ENCODE peak calls at places on chromosomes 13 and 19, in eight cellular contexts. U, R, O, B, J, D, W and S are unnamed samples.

GRCh38 chr19:13165091-13165997 is 15.1 kb downstream of the IER2 start:
- DNase-seq in R (no peak), O (peak), U (no peak), J (no peak), W (no peak), D (no peak), B (no peak), S (peak)

GRCh38 chr13:39036212-39036611 is 1.7 kb downstream of the PROSER1 start:
- DNase-seq in B (peak), U (peak), D (no peak), O (peak), J (no peak), W (no peak), R (peak), S (peak)

GRCh38 chr19:41554902-41555301 is 21.1 kb upstream of the CEACAM21 start:
- DNase-seq in U (no peak), R (no peak), W (no peak), O (no peak), D (no peak), J (no peak), B (no peak), S (no peak)

GRCh38 chr19:42333975-42334696 is 8.7 kb downstream of the MEGF8 start:
- DNase-seq in W (no peak), D (no peak), B (no peak), R (no peak), U (no peak), J (no peak), O (no peak), S (no peak)

GRCh38 chr19:31348416-31349159 is 648 bp downstream of the TSHZ3 start:
- DNase-seq in J (no peak), W (no peak), R (peak), U (peak), B (no peak), O (peak), D (no peak), S (no peak)

GRCh38 chr19:41940443-41941409 is 12.5 kb upstream of the ERFL start:
- DNase-seq in U (no peak), D (peak), B (no peak), W (no peak), R (no peak), J (no peak), O (no peak), S (no peak)

GRCh38 chr19:34962945-34963530 is 991 bp downstream of the ZNF792 start:
- DNase-seq in B (peak), O (peak), J (no peak), R (no peak), D (no peak), U (no peak), W (peak), S (no peak)

GRCh38 chr19:55146078-55146647 is 2.8 kb downstream of the TNNT1 start:
- DNase-seq in U (no peak), O (no peak), B (no peak), D (peak), W (peak), J (no peak), R (no peak), S (peak)

GRCh38 chr19:14023404-14024235 is 4.3 kb upstream of the RLN3 start:
- DNase-seq in B (peak), U (peak), J (no peak), R (peak), W (no peak), D (no peak), O (peak), S (peak)

GRCh38 chr19:31317098-31317497 is 32.1 kb downstream of the TSHZ3 start:
- DNase-seq in J (no peak), B (no peak), R (peak), U (no peak), O (no peak), W (no peak), D (no peak), S (no peak)

GRCh38 chr13:80141114-80141849 is 199.6 kb downstream of the SPRY2 start:
- DNase-seq in B (peak), O (peak), J (no peak), W (no peak), D (no peak), R (peak), U (peak), S (no peak)

GRCh38 chr19:31280266-31281006 is 68.8 kb downstream of the TSHZ3 start:
- DNase-seq in D (no peak), U (no peak), J (no peak), B (no peak), W (no peak), R (no peak), O (no peak), S (no peak)

GRCh38 chr19:6250024-6250605 is 29.7 kb downstream of the MLLT1 start:
- DNase-seq in R (peak), O (peak), W (no peak), D (no peak), J (no peak), B (peak), U (peak), S (no peak)

GRCh38 chr19:38718747-38719543 is 25.3 kb downstream of the CAPN12 start:
- DNase-seq in W (no peak), O (peak), U (peak), J (no peak), B (no peak), D (no peak), R (peak), S (no peak)

GRCh38 chr13:109694972-109695371 is 91.4 kb downstream of the IRS2 start:
- DNase-seq in B (no peak), R (no peak), U (no peak), W (no peak), J (no peak), D (no peak), O (no peak), S (no peak)

GRCh38 chr19:48724796-48725753 is 5.5 kb upstream of the MAMSTR start:
- DNase-seq in U (peak), W (peak), R (peak), D (peak), B (peak), O (peak), J (no peak), S (peak)

GRCh38 chr13:20412761-20413355 is 112.8 kb downstream of the CRYL1 start:
- DNase-seq in O (no peak), W (no peak), J (no peak), D (no peak), U (peak), B (peak), R (no peak), S (no peak)

GRCh38 chr19:46931197-46931596 is 70.4 kb downstream of the ARHGAP35 start:
- DNase-seq in R (no peak), J (no peak), O (no peak), B (no peak), D (no peak), W (no peak), U (no peak), S (no peak)

GRCh38 chr19:46927893-46928292 is 67.1 kb downstream of the ARHGAP35 start:
- DNase-seq in D (no peak), O (no peak), B (no peak), U (no peak), W (no peak), R (no peak), J (no peak), S (no peak)

GRCh38 chr19:46926201-46927071 is 65.6 kb downstream of the ARHGAP35 start:
- DNase-seq in B (no peak), U (no peak), O (peak), R (no peak), W (no peak), D (no peak), J (no peak), S (peak)

GRCh38 chr19:46927106-46927505 is 66.3 kb downstream of the ARHGAP35 start:
- DNase-seq in B (no peak), J (no peak), R (no peak), U (no peak), D (no peak), W (no peak), O (no peak), S (peak)

GRCh38 chr19:46928951-46929350 is 68.2 kb downstream of the ARHGAP35 start:
- DNase-seq in D (no peak), J (no peak), U (no peak), W (no peak), O (peak), B (peak), R (peak), S (no peak)
- TF ChIP-seq CTCF in D (no peak), J (no peak), U (peak), W (peak), O (peak), B (peak), R (peak), S (no peak)

GRCh38 chr13:63706751-63707150 is 2291.1 kb upstream of the PCDH20 start:
- DNase-seq in D (no peak), R (no peak), B (no peak), J (no peak), U (no peak), O (no peak), W (no peak), S (no peak)
- TF ChIP-seq CTCF in D (no peak), R (no peak), B (no peak), J (no peak), U (no peak), O (no peak), W (no peak), S (no peak)

DNA sequence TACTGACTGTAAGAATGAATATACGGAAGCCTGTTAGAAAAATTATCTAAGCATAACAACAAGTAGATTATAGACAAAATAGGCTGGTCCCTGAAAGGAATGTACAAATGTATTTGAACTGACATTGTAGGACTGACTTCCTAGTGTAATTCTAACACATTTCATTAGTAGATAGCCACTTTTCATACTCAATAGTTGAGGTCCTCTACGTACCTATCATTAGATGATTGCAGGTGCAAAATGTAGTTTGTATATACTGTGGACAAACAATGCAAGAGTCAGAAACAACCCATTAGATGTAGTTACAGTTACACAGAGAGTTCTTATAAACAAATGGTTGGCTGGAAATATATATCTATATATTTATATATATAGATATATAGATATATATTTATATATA is 402.3 kb upstream of the SLITRK6 start:
- DNase-seq in R (no peak), O (no peak), D (no peak), J (no peak), U (no peak), W (no peak), B (no peak), S (no peak)
- TF ChIP-seq CTCF in R (no peak), O (no peak), D (no peak), J (no peak), U (no peak), W (no peak), B (no peak), S (no peak)

GRCh38 chr13:51818276-51818675 is 14.3 kb upstream of the DHRS12 start:
- DNase-seq in B (no peak), O (no peak), D (no peak), W (no peak), R (no peak), J (no peak), U (no peak), S (no peak)
- TF ChIP-seq CTCF in B (no peak), O (no peak), D (peak), W (no peak), R (no peak), J (no peak), U (no peak), S (no peak)